ENCODE peak calls at places on chromosome 2, in six cellular contexts. J is stimulated activated naive CD8-positive, alpha-beta T cell treated with anti-CD3 and anti-CD28 coated beads, Interleukin-15, Interleukin-2, amounts not matched to agents 100 U/mL and 50 U/mL, for 24 hours; X is GM13977; L is CD8-positive, alpha-beta memory T cell; Z is stimulated activated naive CD4-positive, alpha-beta T cell; Q is heart left ventricle. C is an unnamed sample.

GRCh38 chr2:160715428-160715827 is 221.8 kb upstream of the RBMS1 start:
- DNase-seq in J (no peak), X (no peak), L (no peak), Z (no peak), Q (no peak), C (no peak)

GRCh38 chr2:240919786-240920782 is 13.9 kb downstream of the CROCC2 start:
- DNase-seq in J (peak; percentile 1), X (no peak), L (peak; percentile 43), Z (no peak), Q (peak; percentile 15), C (no peak)

GRCh38 chr2:118763797-118764196 is 83.7 kb downstream of the EN1 start:
- DNase-seq in J (no peak), X (no peak), L (no peak), Z (no peak), Q (no peak), C (no peak)

GRCh38 chr2:234333168-234334130 is 163.4 kb downstream of the ARL4C start:
- DNase-seq in J (no peak), X (no peak), L (no peak), Z (no peak), Q (no peak), C (no peak)

GRCh38 chr2:240925576-240926515 is 19.7 kb downstream of the CROCC2 start:
- DNase-seq in J (peak; percentile 1), X (no peak), L (peak; percentile 33), Z (no peak), Q (peak; percentile 13), C (no peak)

GRCh38 chr2:111898703-111899514 is 502 bp downstream of the MERTK start:
- DNase-seq in J (peak; percentile 19), X (peak; percentile 35), L (peak; percentile 47), Z (no peak), Q (no peak), C (no peak)

GRCh38 chr2:201807452-201807980 is 1.2 kb downstream of the CDK15 start:
- DNase-seq in J (no peak), X (no peak), L (no peak), Z (no peak), Q (peak; percentile 26), C (no peak)

GRCh38 chr2:55408098-55408882 is 11.4 kb downstream of the CCDC88A start:
- DNase-seq in J (no peak), X (no peak), L (no peak), Z (no peak), Q (no peak), C (no peak)

GRCh38 chr2:195834836-195835235 is 177.8 kb downstream of the SLC39A10 start:
- DNase-seq in J (no peak), X (no peak), L (no peak), Z (no peak), Q (no peak), C (no peak)

C was measured in GM12864.